ENCODE peak calls at places on chromosomes 11 and 22, in four cellular contexts. One of them, this sample, is unnamed.

GRCh38 chr11:27319065-27319464 is 44.0 kb downstream of the CCDC34 start:
- DNase-seq in head of caudate nucleus: no peak
- DNase-seq in stimulated activated CD4-positive, alpha-beta T cell treated with anti-CD3 and anti-CD28 coated beads, Interleukin-15, amount 100 ng/mL, for 1 hour: no peak
- DNase-seq in activated naive CD8-positive, alpha-beta T cell treated with anti-CD3 and anti-CD28 coated beads, Interleukin-2, amount 10 ng/mL, durations not matched to agents 7 days and 5 days: no peak
- DNase-seq in this sample: no peak

GRCh38 chr22:48332438-48333322 is 1495.0 kb downstream of the BRD1 start:
- DNase-seq in activated naive CD8-positive, alpha-beta T cell treated with anti-CD3 and anti-CD28 coated beads, Interleukin-2, amount 10 ng/mL, durations not matched to agents 7 days and 5 days: no peak
- DNase-seq in stimulated activated CD4-positive, alpha-beta T cell treated with anti-CD3 and anti-CD28 coated beads, Interleukin-15, amount 100 ng/mL, for 1 hour: no peak
- DNase-seq in head of caudate nucleus: no peak
- DNase-seq in this sample: no peak

GRCh38 chr11:68337399-68337835 is 25.0 kb downstream of the LRP5 start:
- DNase-seq in activated naive CD8-positive, alpha-beta T cell treated with anti-CD3 and anti-CD28 coated beads, Interleukin-2, amount 10 ng/mL, durations not matched to agents 7 days and 5 days: no peak
- DNase-seq in head of caudate nucleus: no peak
- DNase-seq in stimulated activated CD4-positive, alpha-beta T cell treated with anti-CD3 and anti-CD28 coated beads, Interleukin-15, amount 100 ng/mL, for 1 hour: no peak
- DNase-seq in this sample: no peak

GRCh38 chr11:63868399-63869064 is 29.6 kb downstream of the MARK2 start:
- DNase-seq in activated naive CD8-positive, alpha-beta T cell treated with anti-CD3 and anti-CD28 coated beads, Interleukin-2, amount 10 ng/mL, durations not matched to agents 7 days and 5 days: no peak
- DNase-seq in stimulated activated CD4-positive, alpha-beta T cell treated with anti-CD3 and anti-CD28 coated beads, Interleukin-15, amount 100 ng/mL, for 1 hour: no peak
- DNase-seq in head of caudate nucleus: no peak
- DNase-seq in this sample: no peak

GRCh38 chr11:67391304-67392181 is at the start of gene RAD9A:
- DNase-seq in stimulated activated CD4-positive, alpha-beta T cell treated with anti-CD3 and anti-CD28 coated beads, Interleukin-15, amount 100 ng/mL, for 1 hour: peak; percentile 85
- DNase-seq in head of caudate nucleus: peak; percentile 97
- DNase-seq in activated naive CD8-positive, alpha-beta T cell treated with anti-CD3 and anti-CD28 coated beads, Interleukin-2, amount 10 ng/mL, durations not matched to agents 7 days and 5 days: peak; percentile 93
- DNase-seq in this sample: peak; percentile 96

GRCh38 chr22:43829904-43830851 is 18.1 kb upstream of the EFCAB6 start:
- DNase-seq in activated naive CD8-positive, alpha-beta T cell treated with anti-CD3 and anti-CD28 coated beads, Interleukin-2, amount 10 ng/mL, durations not matched to agents 7 days and 5 days: peak; percentile 1
- DNase-seq in stimulated activated CD4-positive, alpha-beta T cell treated with anti-CD3 and anti-CD28 coated beads, Interleukin-15, amount 100 ng/mL, for 1 hour: no peak
- DNase-seq in head of caudate nucleus: no peak
- DNase-seq in this sample: no peak

GRCh38 chr11:124751741-124752470 is at the start of gene VSIG2:
- DNase-seq in head of caudate nucleus: no peak
- DNase-seq in activated naive CD8-positive, alpha-beta T cell treated with anti-CD3 and anti-CD28 coated beads, Interleukin-2, amount 10 ng/mL, durations not matched to agents 7 days and 5 days: no peak
- DNase-seq in stimulated activated CD4-positive, alpha-beta T cell treated with anti-CD3 and anti-CD28 coated beads, Interleukin-15, amount 100 ng/mL, for 1 hour: no peak
- DNase-seq in this sample: no peak

GRCh38 chr11:76160856-76161255 is 45.4 kb downstream of the WNT11 start:
- DNase-seq in head of caudate nucleus: no peak
- DNase-seq in stimulated activated CD4-positive, alpha-beta T cell treated with anti-CD3 and anti-CD28 coated beads, Interleukin-15, amount 100 ng/mL, for 1 hour: no peak
- DNase-seq in activated naive CD8-positive, alpha-beta T cell treated with anti-CD3 and anti-CD28 coated beads, Interleukin-2, amount 10 ng/mL, durations not matched to agents 7 days and 5 days: no peak
- DNase-seq in this sample: no peak

GRCh38 chr11:78474451-78474850 is 56.8 kb upstream of the GAB2 start:
- DNase-seq in head of caudate nucleus: no peak
- DNase-seq in stimulated activated CD4-positive, alpha-beta T cell treated with anti-CD3 and anti-CD28 coated beads, Interleukin-15, amount 100 ng/mL, for 1 hour: no peak
- DNase-seq in activated naive CD8-positive, alpha-beta T cell treated with anti-CD3 and anti-CD28 coated beads, Interleukin-2, amount 10 ng/mL, durations not matched to agents 7 days and 5 days: no peak
- DNase-seq in this sample: no peak

GRCh38 chr11:72598901-72599300 is 75.3 kb downstream of the PDE2A start:
- DNase-seq in stimulated activated CD4-positive, alpha-beta T cell treated with anti-CD3 and anti-CD28 coated beads, Interleukin-15, amount 100 ng/mL, for 1 hour: no peak
- DNase-seq in activated naive CD8-positive, alpha-beta T cell treated with anti-CD3 and anti-CD28 coated beads, Interleukin-2, amount 10 ng/mL, durations not matched to agents 7 days and 5 days: no peak
- DNase-seq in head of caudate nucleus: peak; percentile 54
- DNase-seq in this sample: no peak

GRCh38 chr11:28011813-28012212 is 96.1 kb downstream of the KIF18A start:
- DNase-seq in stimulated activated CD4-positive, alpha-beta T cell treated with anti-CD3 and anti-CD28 coated beads, Interleukin-15, amount 100 ng/mL, for 1 hour: no peak
- DNase-seq in head of caudate nucleus: no peak
- DNase-seq in activated naive CD8-positive, alpha-beta T cell treated with anti-CD3 and anti-CD28 coated beads, Interleukin-2, amount 10 ng/mL, durations not matched to agents 7 days and 5 days: no peak
- DNase-seq in this sample: no peak

GRCh38 chr11:67266424-67267187 is at the start of gene GRK2:
- DNase-seq in activated naive CD8-positive, alpha-beta T cell treated with anti-CD3 and anti-CD28 coated beads, Interleukin-2, amount 10 ng/mL, durations not matched to agents 7 days and 5 days: peak; percentile 66
- DNase-seq in head of caudate nucleus: no peak
- DNase-seq in stimulated activated CD4-positive, alpha-beta T cell treated with anti-CD3 and anti-CD28 coated beads, Interleukin-15, amount 100 ng/mL, for 1 hour: no peak
- DNase-seq in this sample: no peak

GRCh38 chr11:118084247-118084646 is 2.5 kb downstream of the SMIM35 start:
- DNase-seq in stimulated activated CD4-positive, alpha-beta T cell treated with anti-CD3 and anti-CD28 coated beads, Interleukin-15, amount 100 ng/mL, for 1 hour: no peak
- DNase-seq in head of caudate nucleus: peak; percentile 42
- DNase-seq in activated naive CD8-positive, alpha-beta T cell treated with anti-CD3 and anti-CD28 coated beads, Interleukin-2, amount 10 ng/mL, durations not matched to agents 7 days and 5 days: no peak
- DNase-seq in this sample: no peak

GRCh38 chr22:45318558-45319318 is 9.0 kb downstream of the FAM118A start:
- DNase-seq in stimulated activated CD4-positive, alpha-beta T cell treated with anti-CD3 and anti-CD28 coated beads, Interleukin-15, amount 100 ng/mL, for 1 hour: no peak
- DNase-seq in activated naive CD8-positive, alpha-beta T cell treated with anti-CD3 and anti-CD28 coated beads, Interleukin-2, amount 10 ng/mL, durations not matched to agents 7 days and 5 days: peak; percentile 66
- DNase-seq in head of caudate nucleus: no peak
- DNase-seq in this sample: no peak

GRCh38 chr11:72631806-72632731 is 42.2 kb downstream of the PDE2A start:
- DNase-seq in head of caudate nucleus: no peak
- DNase-seq in activated naive CD8-positive, alpha-beta T cell treated with anti-CD3 and anti-CD28 coated beads, Interleukin-2, amount 10 ng/mL, durations not matched to agents 7 days and 5 days: no peak
- DNase-seq in stimulated activated CD4-positive, alpha-beta T cell treated with anti-CD3 and anti-CD28 coated beads, Interleukin-15, amount 100 ng/mL, for 1 hour: no peak
- DNase-seq in this sample: no peak

GRCh38 chr11:63427971-63428508 is 58.5 kb downstream of the SLC22A9 start:
- DNase-seq in stimulated activated CD4-positive, alpha-beta T cell treated with anti-CD3 and anti-CD28 coated beads, Interleukin-15, amount 100 ng/mL, for 1 hour: no peak
- DNase-seq in head of caudate nucleus: no peak
- DNase-seq in activated naive CD8-positive, alpha-beta T cell treated with anti-CD3 and anti-CD28 coated beads, Interleukin-2, amount 10 ng/mL, durations not matched to agents 7 days and 5 days: no peak
- DNase-seq in this sample: peak; percentile 98

GRCh38 chr11:21415566-21415965 is 746.2 kb downstream of the NELL1 start:
- DNase-seq in head of caudate nucleus: no peak
- DNase-seq in activated naive CD8-positive, alpha-beta T cell treated with anti-CD3 and anti-CD28 coated beads, Interleukin-2, amount 10 ng/mL, durations not matched to agents 7 days and 5 days: no peak
- DNase-seq in stimulated activated CD4-positive, alpha-beta T cell treated with anti-CD3 and anti-CD28 coated beads, Interleukin-15, amount 100 ng/mL, for 1 hour: no peak
- DNase-seq in this sample: no peak

GRCh38 chr11:36684840-36685800 is 87.1 kb upstream of the RAG2 start:
- DNase-seq in activated naive CD8-positive, alpha-beta T cell treated with anti-CD3 and anti-CD28 coated beads, Interleukin-2, amount 10 ng/mL, durations not matched to agents 7 days and 5 days: no peak
- DNase-seq in stimulated activated CD4-positive, alpha-beta T cell treated with anti-CD3 and anti-CD28 coated beads, Interleukin-15, amount 100 ng/mL, for 1 hour: peak; percentile 2
- DNase-seq in head of caudate nucleus: no peak
- DNase-seq in this sample: no peak

This sample was measured in vagina.